ENCODE peak calls at places on chromosomes 5 and 9, in seven cellular contexts. A is HepG2, O is SK-N-SH, M is A549, Z is K562, T is endothelial cell of umbilical vein, X is HCT116. L is an unnamed sample.

GRCh38 chr5:73030995-73031394 is 75.2 kb downstream of the FCHO2 start:
- DNase-seq in A (peak; percentile 5), O (peak; percentile 9), M (peak; percentile 31), Z (no peak), T (peak; percentile 72), X (peak; percentile 66), L (no peak)

GRCh38 chr5:69211200-69211599 is 21.8 kb downstream of the CENPH start:
- DNase-seq in A (no peak), O (no peak), M (no peak), Z (no peak), T (no peak), X (no peak), L (no peak)

GRCh38 chr5:91328743-91329142 is 54.4 kb downstream of the ARRDC3 start:
- DNase-seq in A (no peak), O (no peak), M (no peak), Z (no peak), T (no peak), X (no peak), L (no peak)

GRCh38 chr9:123893831-123894460 is 36.0 kb downstream of the DENND1A start:
- DNase-seq in A (no peak), O (no peak), M (peak; percentile 30), Z (no peak), T (no peak), X (no peak), L (no peak)

GRCh38 chr5:124876564-124876963 is 130.1 kb upstream of the ZNF608 start:
- DNase-seq in A (no peak), O (no peak), M (no peak), Z (no peak), T (no peak), X (no peak), L (no peak)

GRCh38 chr5:10866913-10867312 is 105.9 kb upstream of the DAP start:
- DNase-seq in A (no peak), O (no peak), M (no peak), Z (no peak), T (no peak), X (no peak), L (peak; percentile 21)

GRCh38 chr5:80959768-80960442 is at the start of gene RASGRF2:
- DNase-seq in A (peak; percentile 76), O (peak; percentile 87), M (peak; percentile 22), Z (no peak), T (peak; percentile 11), X (no peak), L (no peak)

GRCh38 chr5:125551246-125551645 is 804.8 kb upstream of the ZNF608 start:
- DNase-seq in A (no peak), O (no peak), M (no peak), Z (no peak), T (no peak), X (no peak), L (no peak)

GRCh38 chr5:94969174-94969573 is 315.7 kb downstream of the MCTP1 start:
- DNase-seq in A (no peak), O (no peak), M (peak; percentile 41), Z (no peak), T (peak; percentile 62), X (peak; percentile 28), L (peak; percentile 52)

GRCh38 chr5:13354611-13355010 is 589.9 kb downstream of the DNAH5 start:
- DNase-seq in A (no peak), O (no peak), M (no peak), Z (no peak), T (no peak), X (no peak), L (no peak)

GRCh38 chr5:151139015-151139414 is 18.6 kb downstream of the ANXA6 start:
- DNase-seq in A (no peak), O (no peak), M (no peak), Z (no peak), T (no peak), X (no peak), L (no peak)

GRCh38 chr5:180090098-180090768 is 18.7 kb upstream of the RNF130 start:
- DNase-seq in A (peak; percentile 36), O (peak; percentile 92), M (peak; percentile 79), Z (peak; percentile 82), T (peak; percentile 77), X (peak; percentile 56), L (peak; percentile 79)

GRCh38 chr9:122837266-122837850 is 9.0 kb upstream of the PDCL start:
- DNase-seq in A (no peak), O (no peak), M (no peak), Z (no peak), T (no peak), X (no peak), L (no peak)

GRCh38 chr5:50709471-50709870 is 43.0 kb downstream of the PARP8 start:
- DNase-seq in A (no peak), O (no peak), M (no peak), Z (no peak), T (no peak), X (no peak), L (peak; percentile 33)

GRCh38 chr5:81165493-81166119 is 67.5 kb upstream of the CKMT2 start:
- DNase-seq in A (peak; percentile 67), O (peak; percentile 72), M (peak; percentile 71), Z (peak; percentile 58), T (peak; percentile 51), X (peak; percentile 52), L (peak; percentile 58)

GRCh38 chr9:120324996-120325642 is 254.8 kb downstream of the CDK5RAP2 start:
- DNase-seq in A (no peak), O (peak; percentile 55), M (no peak), Z (peak; percentile 17), T (no peak), X (no peak), L (peak; percentile 51)

GRCh38 chr9:109022909-109023308 is 9.6 kb upstream of the CTNNAL1 start:
- DNase-seq in A (peak; percentile 63), O (no peak), M (peak; percentile 43), Z (no peak), T (no peak), X (no peak), L (no peak)

GRCh38 chr5:174895360-174895759 is 171.0 kb downstream of the MSX2 start:
- DNase-seq in A (no peak), O (no peak), M (no peak), Z (no peak), T (no peak), X (peak; percentile 7), L (no peak)

GRCh38 chr5:154191467-154192261 is 1.1 kb downstream of the GALNT10 start:
- DNase-seq in A (no peak), O (no peak), M (no peak), Z (no peak), T (peak; percentile 43), X (no peak), L (peak; percentile 21)

GRCh38 chr9:749712-750111 is 91.8 kb upstream of the DMRT1 start:
- DNase-seq in A (no peak), O (no peak), M (no peak), Z (no peak), T (no peak), X (no peak), L (peak; percentile 99)

GRCh38 chr5:93107828-93108520 is 473.0 kb downstream of the NR2F1-AS1 start:
- DNase-seq in A (no peak), O (no peak), M (no peak), Z (no peak), T (no peak), X (no peak), L (no peak)

GRCh38 chr9:118023649-118024048 is 319.4 kb downstream of the TLR4 start:
- DNase-seq in A (no peak), O (no peak), M (no peak), Z (no peak), T (peak; percentile 21), X (no peak), L (no peak)

DNA sequence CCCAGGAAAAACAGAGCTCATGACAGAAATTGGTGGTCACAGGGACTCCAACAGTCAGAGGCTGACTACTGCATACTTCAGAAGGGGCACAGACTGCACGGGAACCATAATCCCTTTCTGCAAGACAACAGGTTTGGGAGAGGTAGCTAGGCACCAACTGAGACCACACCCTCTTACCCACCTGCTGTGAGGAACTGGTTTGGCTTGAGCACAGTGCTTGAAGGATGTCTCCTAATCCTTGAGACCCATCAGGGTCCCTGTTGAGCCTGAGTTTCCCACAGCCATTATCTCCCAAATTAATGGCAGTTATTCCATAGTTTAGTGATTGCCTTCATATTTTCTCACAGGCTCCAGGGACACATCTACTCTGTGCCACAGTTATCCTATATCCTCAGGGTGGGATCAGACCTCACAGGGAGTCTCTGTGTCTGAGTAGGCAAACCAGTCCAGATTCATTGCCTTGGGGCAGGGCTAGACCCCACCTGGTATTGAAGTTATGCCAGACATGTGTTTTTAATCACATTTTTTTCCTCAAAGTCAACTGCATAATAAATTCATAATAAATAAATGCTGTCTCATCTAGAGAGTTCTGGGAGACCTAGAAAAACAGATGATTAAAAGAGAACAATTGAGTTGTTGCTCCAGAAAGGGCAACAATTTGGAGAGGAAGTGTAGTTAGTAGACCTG is 9.3 kb upstream of the CAST start:
- DNase-seq in A (no peak), O (peak; percentile 42), M (no peak), Z (no peak), T (peak; percentile 17), X (no peak), L (no peak)
- H3K4me3 ChIP-seq in A (no peak overlapping the region), O (no peak overlapping the region), M (no peak overlapping the region), Z (no peak overlapping the region), T (no peak overlapping the region), X (no peak overlapping the region), L (no peak overlapping the region)

DNA sequence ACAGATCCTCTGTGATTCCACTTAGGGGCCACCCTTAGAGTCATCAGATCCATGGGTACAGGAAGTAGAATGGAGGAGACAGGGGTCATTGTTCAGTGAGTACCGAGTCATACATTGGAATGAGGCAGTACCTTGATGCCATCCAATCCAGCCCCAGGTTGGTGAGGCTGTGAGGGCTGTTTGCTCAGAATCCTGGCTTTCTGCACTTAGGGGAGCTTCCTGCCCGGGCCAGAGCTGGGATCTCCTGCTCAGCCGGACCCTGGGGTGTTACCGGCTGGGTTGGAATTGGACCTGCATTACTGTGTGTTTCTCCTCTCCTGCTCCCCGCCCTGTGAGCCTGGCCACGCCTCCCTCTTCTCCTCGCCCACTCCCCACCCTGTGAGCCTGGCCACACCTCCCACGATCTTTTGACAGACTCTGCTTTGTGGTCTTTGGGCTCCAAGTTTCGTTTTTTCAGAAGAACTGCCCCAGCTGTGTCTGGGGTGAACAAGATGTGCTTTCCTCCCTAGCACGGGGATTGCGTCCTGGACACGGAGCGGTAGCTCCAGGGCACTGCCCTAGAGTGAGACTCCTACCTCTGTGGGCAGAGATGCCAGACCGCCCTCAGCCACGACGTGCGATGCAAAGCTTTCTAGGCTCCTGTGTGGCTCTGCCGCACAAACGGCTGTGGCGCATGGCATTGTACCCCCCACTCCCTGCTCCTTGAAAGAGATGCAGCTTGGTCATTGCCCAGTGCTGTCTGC is 15.4 kb downstream of the TRAF2 start:
- DNase-seq in A (peak; percentile 88), O (no peak), M (peak; percentile 92), Z (no peak), T (peak; percentile 30), X (peak; percentile 41), L (no peak)
- TF ChIP-seq MAX in A (no peak), O (no peak), M (no peak), Z (no peak), T (no peak), X (no peak), L (no peak)

DNA sequence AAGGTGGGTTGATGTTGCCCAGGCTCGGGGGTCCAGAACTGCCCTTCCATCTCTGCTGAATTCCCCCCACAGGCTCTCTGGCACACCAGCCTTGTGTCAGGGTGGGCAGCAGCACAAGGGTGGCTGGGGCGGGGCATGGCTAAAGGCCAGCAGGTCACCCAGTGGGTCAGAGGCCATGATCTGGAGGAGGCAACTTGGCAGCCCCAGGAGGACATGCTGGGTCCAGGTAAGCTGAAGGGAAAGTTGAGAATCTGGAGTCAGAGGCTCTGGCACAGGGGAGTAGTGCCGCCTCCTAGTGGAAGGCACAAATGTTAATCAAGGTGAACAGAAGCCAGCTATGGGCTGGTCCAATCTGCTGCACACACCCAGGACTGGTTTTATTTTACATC is 6.2 kb downstream of the TMEM8B start:
- DNase-seq in A (no peak), O (no peak), M (no peak), Z (peak; percentile 31), T (no peak), X (no peak), L (no peak)
- TF ChIP-seq CTCF in A (no peak), O (peak; percentile 25), M (no peak), Z (peak; percentile 47), T (peak; percentile 24), X (peak; percentile 48), L (peak; percentile 19)

GRCh38 chr5:644971-645370 is 32.8 kb downstream of the CEP72 start:
- DNase-seq in A (no peak), O (no peak), M (no peak), Z (no peak), T (no peak), X (no peak), L (no peak)
- H3K4me3 ChIP-seq in A (no peak overlapping the region), O (no peak overlapping the region), M (no peak overlapping the region), Z (no peak overlapping the region), T (no peak overlapping the region), X (no peak overlapping the region), L (no peak overlapping the region)